ENCODE peak calls at places on chromosome 13, in four cellular contexts. E, G, F and W are unnamed samples.

GRCh38 chr13:98874029-98874397 is 103.9 kb downstream of the DOCK9 start:
- DNase-seq in E (no peak), F (no peak), G (no peak), W (no peak)

GRCh38 chr13:21917046-21918010 is 246.5 kb downstream of the FGF9 start:
- DNase-seq in G (no peak), E (no peak), F (no peak), W (no peak)

GRCh38 chr13:40749327-40749726 is 21.7 kb downstream of the MRPS31 start:
- DNase-seq in G (no peak), F (no peak), E (no peak), W (no peak)

GRCh38 chr13:79194272-79194671 is 211.8 kb downstream of the RBM26 start:
- DNase-seq in E (no peak), G (no peak), F (no peak), W (no peak)

GRCh38 chr13:69556540-69557196 is 551.0 kb upstream of the ATXN8OS start:
- DNase-seq in G (no peak), E (no peak), F (no peak), W (no peak)

GRCh38 chr13:45132384-45133064 is 12.2 kb downstream of the GTF2F2 start:
- DNase-seq in E (no peak), F (no peak), G (no peak), W (no peak)

GRCh38 chr13:113774177-113775107 is 15.4 kb downstream of the TMEM255B start:
- DNase-seq in G (no peak), E (peak), F (no peak), W (no peak)

GRCh38 chr13:60043262-60043661 is 120.5 kb downstream of the DIAPH3 start:
- DNase-seq in F (no peak), E (no peak), G (no peak), W (no peak)

GRCh38 chr13:99655351-99656091 is 154.2 kb downstream of the TM9SF2 start:
- DNase-seq in E (no peak), F (no peak), G (no peak), W (no peak)

GRCh38 chr13:99527346-99527745 is 26.1 kb downstream of the TM9SF2 start:
- DNase-seq in G (no peak), F (no peak), E (no peak), W (no peak)

GRCh38 chr13:85241045-85241444 is 558.2 kb downstream of the SLITRK6 start:
- DNase-seq in F (no peak), E (no peak), G (no peak), W (no peak)

GRCh38 chr13:29105779-29106178 is 285.6 kb downstream of the MTUS2 start:
- DNase-seq in E (no peak), G (no peak), F (no peak), W (no peak)

GRCh38 chr13:41970022-41970421 is 9.1 kb upstream of the VWA8 start:
- DNase-seq in F (no peak), E (no peak), G (no peak), W (no peak)

GRCh38 chr13:35954207-35954560 is 177.0 kb downstream of the DCLK1 start:
- DNase-seq in G (no peak), E (no peak), F (no peak), W (no peak)

GRCh38 chr13:43116242-43116641 is 92.9 kb downstream of the DNAJC15 start:
- DNase-seq in F (no peak), E (no peak), G (no peak), W (no peak)

GRCh38 chr13:78183737-78184136 is 265.1 kb upstream of the EDNRB start:
- DNase-seq in G (no peak), F (no peak), E (no peak), W (no peak)

GRCh38 chr13:70390064-70390463 is 281.8 kb upstream of the KLHL1 start:
- DNase-seq in F (no peak), E (no peak), G (no peak), W (no peak)

GRCh38 chr13:112248406-112248760 is 127.8 kb upstream of the SPACA7 start:
- DNase-seq in G (no peak), F (no peak), E (peak), W (no peak)